ENCODE peak calls at places on chromosomes 2 and 18, in four cellular contexts. A is upper lobe of right lung, N is thoracic aorta, P is esophagus squamous epithelium. M is an unnamed sample.
A peak's percentile ranks its signal among the peaks of the same experiment; 100 is the strongest.

GRCh38 chr2:201697899-201698298 is 545 bp downstream of the MPP4 start:
- DNase-seq in A (no peak), N (no peak), P (no peak), M (no peak)

GRCh38 chr2:9422321-9423099 is 818 bp downstream of the ITGB1BP1 start:
- DNase-seq in A (no peak), N (no peak), P (no peak), M (peak; percentile 53)

GRCh38 chr18:69330345-69330744 is 70.3 kb upstream of the DOK6 start:
- DNase-seq in A (no peak), N (no peak), P (no peak), M (no peak)

GRCh38 chr18:62505669-62506494 is 16.9 kb upstream of the ZCCHC2 start:
- DNase-seq in A (no peak), N (no peak), P (no peak), M (no peak)

GRCh38 chr2:113000436-113000835 is 4.8 kb upstream of the IL36A start:
- DNase-seq in A (no peak), N (no peak), P (no peak), M (no peak)

GRCh38 chr2:86661333-86661732 is 37.7 kb upstream of the RNF103 start:
- DNase-seq in A (no peak), N (no peak), P (no peak), M (no peak)

GRCh38 chr2:42978175-42978886 is 185.9 kb upstream of the HAAO start:
- DNase-seq in A (peak; percentile 28), N (no peak), P (no peak), M (peak; percentile 63)

GRCh38 chr2:160432633-160433032 is 61.0 kb downstream of the RBMS1 start:
- DNase-seq in A (no peak), N (no peak), P (no peak), M (no peak)

GRCh38 chr18:31819106-31819924 is 58.6 kb upstream of the SLC25A52 start:
- DNase-seq in A (no peak), N (no peak), P (no peak), M (no peak)

GRCh38 chr2:71068218-71069035 is at the start of gene NAGK:
- DNase-seq in A (peak; percentile 99), N (peak; percentile 73), P (peak; percentile 76), M (peak; percentile 96)
- TF ChIP-seq CTCF in A (no peak), N (no peak), P (no peak), M (no peak)

GRCh38 chr2:34365937-34366336 is 766.8 kb upstream of the FAM98A start:
- DNase-seq in A (no peak), N (no peak), P (no peak), M (peak; percentile 85)
- H3K36me3 ChIP-seq in A (no peaks in the 10 kb centered on the region), N (no peaks in the 10 kb centered on the region), P (no peaks in the 10 kb centered on the region), M (no peaks in the 10 kb centered on the region)

GRCh38 chr2:240319855-240320560 is 115.5 kb upstream of the GPC1 start:
- DNase-seq in A (no peak), N (peak; percentile 15), P (no peak), M (no peak)
- H3K27ac ChIP-seq in A (no peak overlapping the region), N (no peak overlapping the region), P (peak overlapping the region; percentile 64), M (no peak overlapping the region)

GRCh38 chr18:9545029-9545428 is 69.3 kb downstream of the PPP4R1 start:
- DNase-seq in A (no peak), N (no peak), P (no peak), M (no peak)

GRCh38 chr18:9546468-9546867 is 67.9 kb downstream of the PPP4R1 start:
- DNase-seq in A (no peak), N (no peak), P (no peak), M (no peak)

GRCh38 chr18:9550413-9550812 is 63.9 kb downstream of the PPP4R1 start:
- DNase-seq in A (no peak), N (no peak), P (no peak), M (no peak)

GRCh38 chr18:9549405-9549804 is 65.0 kb downstream of the PPP4R1 start:
- DNase-seq in A (no peak), N (no peak), P (no peak), M (peak; percentile 40)

GRCh38 chr18:9547767-9548166 is 66.6 kb downstream of the PPP4R1 start:
- DNase-seq in A (no peak), N (no peak), P (no peak), M (no peak)
- TF ChIP-seq CTCF in A (no peak), N (no peak), P (no peak), M (no peak)

DNA sequence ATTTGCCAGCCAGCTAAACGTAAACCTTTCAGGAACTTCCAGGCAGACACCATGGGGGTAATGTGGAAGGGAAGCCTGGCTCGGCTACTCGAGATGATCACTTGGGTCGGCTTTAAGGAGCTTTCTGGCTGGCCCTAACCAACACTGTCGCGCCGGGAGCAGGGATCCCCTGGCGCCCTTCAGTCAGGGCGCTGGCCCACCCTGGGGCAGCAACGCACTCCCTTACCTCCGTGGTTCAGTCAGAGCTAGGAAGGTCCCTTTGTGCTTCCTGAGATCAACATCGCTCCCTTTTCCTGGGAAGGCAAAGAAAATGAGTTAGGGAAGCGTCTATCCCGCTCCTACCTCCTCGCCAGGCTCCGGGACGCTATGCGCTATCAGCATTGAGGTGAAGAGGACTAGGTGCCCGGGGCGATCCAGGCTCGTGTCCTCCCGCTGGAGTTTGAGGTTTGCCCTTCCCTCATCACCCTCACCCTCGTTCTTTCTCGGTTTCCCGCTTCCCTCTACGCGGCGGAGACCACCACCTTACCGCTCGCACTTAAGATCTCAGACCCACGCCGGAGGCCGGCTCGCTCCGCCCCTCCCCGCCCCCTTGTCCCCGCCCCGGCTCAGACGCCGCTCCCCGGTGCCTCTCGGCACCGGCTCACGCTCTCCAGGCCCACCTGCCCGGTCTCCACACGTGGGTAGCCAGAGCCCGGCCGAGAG is 449 bp upstream of the ATRAID start:
- DNase-seq in A (no peak), N (no peak), P (no peak), M (peak; percentile 23)
- H3K36me3 ChIP-seq in A (peaks cover 38% of the 10 kb centered on the region), N (peaks cover 11% of the 10 kb centered on the region), P (no peaks in the 10 kb centered on the region), M (no peaks in the 10 kb centered on the region)

DNA sequence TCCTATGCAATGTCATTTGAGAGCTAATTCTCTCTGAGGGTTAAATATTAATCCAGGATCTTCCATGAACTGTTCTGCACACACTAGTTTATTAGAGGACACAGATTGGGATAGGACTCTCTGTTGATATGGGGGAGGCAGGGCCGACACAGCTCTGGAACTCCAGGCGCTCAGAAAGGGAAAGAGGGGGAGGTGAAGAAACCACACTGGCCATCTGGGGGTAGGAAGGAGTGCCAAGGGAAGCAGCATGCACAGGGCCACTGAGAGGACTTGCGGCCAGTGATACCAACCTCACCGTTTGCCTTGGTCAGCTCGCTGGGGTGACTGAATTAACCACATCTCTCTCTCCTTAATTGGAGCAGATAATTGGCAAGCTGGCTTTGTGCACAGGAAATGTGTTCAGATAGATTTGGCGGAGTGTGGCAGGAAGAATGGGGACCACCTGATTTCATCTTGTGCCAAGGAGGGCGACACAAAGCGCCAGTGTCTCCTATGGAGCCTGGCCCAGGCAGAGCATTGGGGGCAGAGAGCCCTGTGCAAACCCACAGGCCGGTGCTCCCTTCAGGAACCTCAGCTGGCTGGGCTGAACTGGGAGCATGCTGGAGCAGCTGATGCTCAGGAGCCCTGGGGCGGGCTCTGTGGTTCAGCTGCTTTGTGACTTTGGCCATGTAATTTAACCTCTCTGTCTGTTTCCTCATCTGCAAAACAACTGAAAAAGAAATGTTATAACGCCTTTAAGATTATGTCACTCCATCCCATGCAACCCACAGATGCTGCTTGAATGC is 114.8 kb upstream of the STON1 start:
- DNase-seq in A (peak; percentile 71), N (no peak), P (no peak), M (no peak)
- H3K27ac ChIP-seq in A (no peak overlapping the region), N (no peak overlapping the region), P (peak overlapping the region; percentile 13), M (no peak overlapping the region)

GRCh38 chr2:44940053-44940494 is 1.4 kb upstream of the SIX3 start:
- DNase-seq in A (no peak), N (no peak), P (no peak), M (no peak)
- TF ChIP-seq CTCF in A (no peak), N (no peak), P (no peak), M (no peak)